ENCODE peak calls at places on chromosomes 3 and 15, in six cellular contexts. U, T, X, J, M and A are unnamed samples.

GRCh38 chr3:177262396-177262795 is 65.1 kb upstream of the TBL1XR1 start:
- DNase-seq in T (no peak), M (peak; percentile 23), X (no peak), U (no peak), J (no peak), A (peak; percentile 27)

GRCh38 chr3:149466192-149466591 is 8.3 kb upstream of the TM4SF4 start:
- DNase-seq in X (no peak), T (no peak), J (no peak), M (peak; percentile 82), U (no peak), A (no peak)

GRCh38 chr3:56347219-56347871 is 120.9 kb downstream of the ERC2 start:
- DNase-seq in U (no peak), J (no peak), M (no peak), X (peak; percentile 14), T (no peak), A (no peak)

GRCh38 chr3:69998759-69999158 is 774 bp upstream of the SAMMSON start:
- DNase-seq in M (no peak), T (no peak), U (no peak), X (no peak), J (no peak), A (no peak)

GRCh38 chr3:187717572-187717971 is 15.2 kb upstream of the RTP2 start:
- DNase-seq in X (no peak), J (no peak), M (peak; percentile 38), T (no peak), U (no peak), A (no peak)

GRCh38 chr15:46714959-46715358 is 1002.3 kb upstream of the SEMA6D start:
- DNase-seq in U (no peak), J (no peak), X (no peak), M (no peak), T (no peak), A (no peak)

GRCh38 chr3:136802481-136802996 is 16.4 kb upstream of the SLC35G2 start:
- DNase-seq in X (peak; percentile 31), T (no peak), J (no peak), M (peak; percentile 22), U (no peak), A (no peak)

GRCh38 chr3:79111375-79112052 is 656.3 kb downstream of the ROBO1 start:
- DNase-seq in M (peak; percentile 61), J (no peak), T (no peak), U (no peak), X (no peak), A (no peak)

GRCh38 chr15:69410290-69410874 is 3.8 kb upstream of the KIF23 start:
- DNase-seq in J (no peak), X (no peak), M (peak; percentile 16), T (no peak), U (peak; percentile 51), A (peak; percentile 34)

GRCh38 chr3:155326249-155326648 is 32.8 kb upstream of the STRIT1 start:
- DNase-seq in U (no peak), M (no peak), T (no peak), X (no peak), J (no peak), A (no peak)

GRCh38 chr3:42214064-42214463 is 51.9 kb downstream of the CCK start:
- DNase-seq in T (no peak), J (no peak), U (no peak), X (no peak), M (no peak), A (no peak)

GRCh38 chr3:102225407-102226132 is 209.2 kb upstream of the ZPLD1 start:
- DNase-seq in J (no peak), X (peak; percentile 28), M (peak; percentile 84), T (no peak), U (no peak), A (peak; percentile 51)

GRCh38 chr3:157533298-157533870 is 30.2 kb upstream of the VEPH1 start:
- DNase-seq in T (no peak), X (no peak), J (no peak), M (peak; percentile 79), U (no peak), A (no peak)

GRCh38 chr3:110419571-110419970 is 652.0 kb upstream of the NECTIN3 start:
- DNase-seq in X (no peak), U (no peak), M (peak; percentile 1), T (no peak), J (no peak), A (no peak)
- H3K4me3 ChIP-seq in X (no peak overlapping the region), U (no peak overlapping the region), M (peak overlapping the region; percentile 74), T (no peak overlapping the region), J (no peak overlapping the region), A (no peak overlapping the region)

DNA sequence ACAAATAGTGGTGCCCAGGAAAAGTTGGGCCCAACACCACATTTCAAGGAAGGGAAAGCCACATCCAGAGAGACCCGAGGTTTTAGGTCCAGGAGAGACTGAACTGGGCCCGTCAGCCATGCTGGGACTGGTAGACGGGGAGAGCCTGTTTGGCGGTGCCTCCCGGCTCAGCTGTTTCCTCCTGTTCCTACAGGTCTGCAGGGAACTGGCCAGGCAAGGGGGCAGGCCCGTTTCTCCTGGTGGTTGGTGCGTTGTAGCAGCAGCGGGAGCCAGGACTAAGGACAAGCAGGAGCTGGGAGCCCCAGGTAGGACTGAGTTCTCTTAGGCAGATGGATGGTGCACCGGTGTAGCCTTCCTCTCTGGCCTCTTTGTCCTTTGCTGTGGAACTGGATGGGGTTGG is 3.9 kb downstream of the PRKCD start:
- DNase-seq in T (no peak), U (no peak), J (no peak), M (no peak), X (no peak), A (no peak)
- H3K4me1 ChIP-seq in T (peaks cover 21% of the 10 kb centered on the region), U (peaks cover 91% of the 10 kb centered on the region), J (peaks cover 25% of the 10 kb centered on the region), M (peaks cover 34% of the 10 kb centered on the region), X (peaks cover 21% of the 10 kb centered on the region), A (peaks cover 21% of the 10 kb centered on the region)

DNA sequence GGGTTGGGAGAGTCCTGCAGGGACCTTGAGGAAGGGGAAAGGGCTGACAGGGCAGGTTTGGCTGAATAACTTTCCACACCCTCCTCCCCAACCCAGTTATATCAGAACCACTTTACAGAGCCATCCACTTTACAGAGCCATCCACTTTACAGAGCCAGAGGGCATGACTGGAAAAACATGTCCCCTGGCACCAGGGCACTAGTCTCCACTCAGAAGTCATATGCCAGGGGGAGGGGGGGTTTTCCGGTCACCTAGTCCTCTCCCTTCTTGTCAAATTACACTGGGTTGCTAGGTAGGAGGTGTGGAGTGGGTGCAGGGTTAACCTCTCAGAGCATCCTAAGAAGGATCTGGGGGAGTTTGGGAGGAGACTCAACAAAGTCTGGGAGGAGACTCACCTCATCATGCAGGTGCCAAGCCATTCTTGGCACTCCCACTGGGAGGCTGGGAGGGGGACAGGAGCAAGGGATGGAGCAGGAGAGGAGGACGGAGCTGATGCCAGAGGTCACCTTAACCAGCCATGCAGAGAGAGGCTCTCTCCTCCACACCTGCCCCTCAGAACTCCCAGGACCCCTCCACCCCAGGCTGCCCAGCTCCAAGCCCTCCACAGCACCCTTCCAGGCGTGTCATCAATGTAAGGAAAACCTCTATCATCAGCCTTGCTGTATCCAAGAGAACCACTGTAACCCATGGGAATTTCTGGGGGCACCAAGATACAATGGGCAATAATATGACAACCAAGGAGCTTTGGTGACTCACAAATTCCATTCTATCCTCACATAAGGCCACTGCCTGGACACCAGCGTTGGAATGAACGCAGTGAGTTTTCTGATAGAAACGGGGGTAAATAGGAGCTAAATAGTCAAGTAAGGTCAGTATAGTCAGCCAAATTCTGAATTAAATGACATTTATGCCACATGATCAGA is 1.7 kb downstream of the LRRC2 start:
- DNase-seq in M (no peak), X (no peak), T (no peak), U (no peak), J (no peak), A (no peak)
- H3K4me3 ChIP-seq in M (no peak overlapping the region), X (no peak overlapping the region), T (no peak overlapping the region), U (no peak overlapping the region), J (no peak overlapping the region), A (no peak overlapping the region)

GRCh38 chr15:25732191-25732590 is 130.9 kb downstream of the ATP10A start:
- DNase-seq in M (no peak), J (no peak), T (no peak), X (no peak), U (peak; percentile 10), A (no peak)

GRCh38 chr15:25734680-25735355 is 128.3 kb downstream of the ATP10A start:
- DNase-seq in M (no peak), T (no peak), J (no peak), U (peak; percentile 40), X (no peak), A (no peak)

GRCh38 chr15:25735550-25736384 is 127.4 kb downstream of the ATP10A start:
- DNase-seq in T (no peak), X (no peak), M (no peak), J (no peak), U (no peak), A (no peak)

GRCh38 chr15:25733036-25733855 is 129.9 kb downstream of the ATP10A start:
- DNase-seq in X (no peak), M (no peak), U (peak; percentile 15), J (no peak), T (no peak), A (no peak)

DNA sequence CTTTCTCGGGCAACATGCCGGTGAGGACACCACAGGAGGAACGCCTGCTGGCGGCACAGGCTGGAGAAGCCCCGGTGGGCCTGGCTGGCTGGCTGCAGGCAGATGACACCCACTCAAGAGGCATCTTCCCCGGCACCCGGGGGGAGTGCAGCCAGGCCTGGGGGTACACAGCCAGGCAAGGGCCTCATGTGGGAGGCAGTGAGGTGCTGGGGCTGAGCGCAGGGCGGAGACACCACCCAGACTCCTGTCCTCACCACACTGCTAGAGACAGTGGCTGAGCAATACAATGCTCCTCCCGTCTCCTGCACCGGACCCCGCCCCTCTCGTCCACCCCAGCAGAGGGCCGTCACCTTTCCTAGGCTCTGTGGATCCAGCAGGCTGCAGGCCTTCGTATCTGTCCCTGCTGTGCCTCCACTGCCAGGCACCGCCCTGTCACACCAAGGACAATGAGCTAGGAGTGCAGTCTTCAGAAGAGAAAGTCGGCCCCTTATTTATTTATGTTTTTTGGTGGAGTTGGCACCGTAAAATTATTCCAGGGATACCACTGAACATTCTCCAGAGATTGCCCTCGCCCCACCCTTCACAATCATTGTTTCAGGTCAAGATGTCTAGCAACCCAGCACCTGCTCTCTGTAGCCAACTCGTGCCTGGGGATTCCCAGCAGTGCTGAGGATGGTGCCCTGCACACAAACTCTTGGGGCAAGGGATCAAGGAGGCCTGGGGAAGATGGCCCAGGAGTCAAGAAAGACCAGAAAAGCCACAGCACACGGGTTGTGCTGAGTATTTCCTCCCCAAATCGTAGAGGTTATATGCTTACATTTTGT is 129.1 kb downstream of the ATP10A start:
- DNase-seq in J (no peak), X (no peak), U (peak; percentile 68), M (no peak), T (no peak), A (no peak)
- H3K4me1 ChIP-seq in J (no peaks in the 10 kb centered on the region), X (no peaks in the 10 kb centered on the region), U (no peaks in the 10 kb centered on the region), M (peaks cover 40% of the 10 kb centered on the region), T (no peaks in the 10 kb centered on the region), A (no peaks in the 10 kb centered on the region)